ENCODE peak calls at places on chromosomes 7 and 10, in nine cellular contexts. D, O, Q, B, F, E, I, T and H are unnamed samples.

GRCh38 chr7:79091661-79092060 is 361.8 kb downstream of the MAGI2 start:
- DNase-seq in D (no peak), O (no peak), Q (no peak), B (no peak), F (peak), E (no peak), I (no peak), T (no peak), H (no peak)

GRCh38 chr7:17558558-17559332 is 260.3 kb downstream of the AHR start:
- DNase-seq in D (no peak), O (no peak), Q (no peak), B (no peak), F (peak), E (no peak), I (no peak), T (no peak), H (no peak)

GRCh38 chr10:127440371-127440770 is 108.7 kb upstream of the NPS start:
- DNase-seq in D (no peak), O (no peak), Q (no peak), B (no peak), F (no peak), E (no peak), I (no peak), T (no peak), H (no peak)

GRCh38 chr10:110311357-110311949 is 6.7 kb upstream of the SMNDC1 start:
- DNase-seq in D (peak), O (peak), Q (peak), B (no peak), F (peak), E (no peak), I (no peak), T (peak), H (peak)

GRCh38 chr7:44524811-44525388 is 16.2 kb downstream of the NPC1L1 start:
- DNase-seq in D (no peak), O (no peak), Q (no peak), B (no peak), F (no peak), E (no peak), I (no peak), T (no peak), H (no peak)

GRCh38 chr10:20897146-20897834 is at the start of gene NEBL:
- DNase-seq in D (no peak), O (no peak), Q (no peak), B (no peak), F (no peak), E (peak), I (no peak), T (no peak), H (no peak)

GRCh38 chr7:87565877-87566276 is 34.8 kb downstream of the ABCB1 start:
- DNase-seq in D (no peak), O (no peak), Q (no peak), B (no peak), F (no peak), E (no peak), I (no peak), T (no peak), H (no peak)

GRCh38 chr10:30357075-30357801 is 8.2 kb upstream of the MTPAP start:
- DNase-seq in D (no peak), O (peak), Q (no peak), B (no peak), F (peak), E (no peak), I (no peak), T (no peak), H (no peak)